ENCODE peak calls at places on chromosomes 2 and 18, in four cellular contexts. F is spleen, Z is Peyer's patch, Y is breast epithelium. N is an unnamed sample.

GRCh38 chr2:240366901-240367300 is 68.6 kb upstream of the GPC1 start:
- DNase-seq in Y (no peak), F (no peak), Z (no peak), N (no peak)

GRCh38 chr2:16168506-16169264 is 228.3 kb downstream of the MYCN start:
- DNase-seq in F (no peak), Y (no peak), Z (no peak), N (no peak)

GRCh38 chr2:242020196-242021004 is 150.9 kb downstream of the RTP5 start:
- DNase-seq in Z (no peak), F (peak), Y (no peak), N (peak)

GRCh38 chr2:135052997-135053474 is 944 bp downstream of the RAB3GAP1 start:
- DNase-seq in Y (no peak), Z (no peak), F (peak), N (peak)

GRCh38 chr18:20971886-20972267 is 139.7 kb downstream of the ROCK1 start:
- DNase-seq in Y (no peak), Z (no peak), F (no peak), N (no peak)

GRCh38 chr2:178756343-178756742 is 50.9 kb downstream of the TTN start:
- DNase-seq in Z (no peak), Y (no peak), F (no peak), N (no peak)

GRCh38 chr2:44706584-44707553 is 234.6 kb upstream of the SIX3 start:
- DNase-seq in Y (no peak), F (no peak), Z (no peak), N (no peak)

GRCh38 chr2:221176666-221177065 is 395.4 kb downstream of the EPHA4 start:
- DNase-seq in Z (no peak), F (no peak), Y (no peak), N (no peak)

GRCh38 chr2:74332550-74333174 is 10.6 kb downstream of the SLC4A5 start:
- DNase-seq in Z (no peak), Y (no peak), F (no peak), N (no peak)

GRCh38 chr2:127000194-127000593 is 101.5 kb downstream of the TEX51 start:
- DNase-seq in Y (no peak), Z (no peak), F (no peak), N (no peak)

GRCh38 chr2:199833525-199833924 is 17.5 kb downstream of the FTCDNL1 start:
- DNase-seq in Z (no peak), Y (no peak), F (no peak), N (no peak)

GRCh38 chr2:185658766-185659165 is 79.8 kb upstream of the FSIP2 start:
- DNase-seq in F (no peak), Y (no peak), Z (no peak), N (no peak)

GRCh38 chr2:43224571-43225092 is 1.8 kb downstream of the ZFP36L2 start:
- DNase-seq in Y (no peak), F (peak), Z (no peak), N (peak)

GRCh38 chr2:16039055-16039454 is 98.7 kb downstream of the MYCN start:
- DNase-seq in Y (no peak), Z (no peak), F (no peak), N (no peak)

GRCh38 chr18:55088000-55088401 is 128.7 kb upstream of the CCDC68 start:
- DNase-seq in Y (no peak), Z (no peak), F (no peak), N (no peak)

GRCh38 chr18:3269241-3269640 is 7.3 kb downstream of the MYL12B start:
- DNase-seq in Y (no peak), F (no peak), Z (no peak), N (no peak)

GRCh38 chr2:8505311-8505920 is 176.4 kb upstream of the ID2 start:
- DNase-seq in Z (no peak), F (peak), Y (no peak), N (no peak)

GRCh38 chr2:109058215-109058614 is 69.2 kb upstream of the EDAR start:
- DNase-seq in Z (no peak), Y (no peak), F (peak), N (no peak)

GRCh38 chr2:134405641-134406081 is 151.8 kb downstream of the MGAT5 start:
- DNase-seq in F (no peak), Y (no peak), Z (no peak), N (no peak)

GRCh38 chr2:227862227-227862740 is 9.1 kb upstream of the DAW1 start:
- DNase-seq in Y (no peak), Z (peak), F (no peak), N (peak)

GRCh38 chr18:10090668-10091067 is 176.9 kb downstream of the VAPA start:
- DNase-seq in Z (no peak), F (no peak), Y (no peak), N (no peak)

GRCh38 chr2:24832526-24832925 is 39.3 kb downstream of the CENPO start:
- DNase-seq in F (peak), Z (no peak), Y (no peak), N (no peak)

GRCh38 chr2:74514368-74515270 is at the start of gene TLX2:
- DNase-seq in Y (no peak), Z (no peak), F (peak), N (no peak)

GRCh38 chr2:20422679-20423271 is 24.1 kb upstream of the RHOB start:
- DNase-seq in Z (no peak), F (no peak), Y (no peak), N (peak)

GRCh38 chr2:232420463-232421188 is 14.0 kb downstream of the ALPG start:
- DNase-seq in Z (no peak), F (peak), Y (no peak), N (no peak)

GRCh38 chr2:70080597-70081200 is 6.6 kb upstream of the PCBP1 start:
- DNase-seq in Y (no peak), F (no peak), Z (no peak), N (no peak)

GRCh38 chr2:159091381-159091780 is 122.9 kb downstream of the TANC1 start:
- DNase-seq in F (no peak), Y (no peak), Z (no peak), N (no peak)

GRCh38 chr18:61643884-61644647 is 248.7 kb downstream of the RNF152 start:
- DNase-seq in Z (no peak), F (no peak), Y (no peak), N (no peak)

GRCh38 chr18:34993289-34993688 is 47.9 kb upstream of the MAPRE2 start:
- DNase-seq in F (no peak), Z (no peak), Y (no peak), N (no peak)

GRCh38 chr2:119366649-119367471 is at the start of the genes C2orf76 and DBI:
- DNase-seq in Y (peak), Z (peak), F (peak), N (peak)

GRCh38 chr2:150639917-150640538 is 152.6 kb upstream of the RND3 start:
- DNase-seq in Y (no peak), F (no peak), Z (no peak), N (no peak)
- TF ChIP-seq POLR2A in Y (no peak), F (no peak), Z (no peak), N (no peak)

GRCh38 chr2:201432038-201432437 is 19.2 kb downstream of the TRAK2 start:
- DNase-seq in F (no peak), Y (no peak), Z (no peak), N (no peak)

GRCh38 chr2:201436141-201436540 is 15.1 kb downstream of the TRAK2 start:
- DNase-seq in F (no peak), Z (no peak), Y (no peak), N (no peak)

GRCh38 chr2:201430839-201431238 is 20.4 kb downstream of the TRAK2 start:
- DNase-seq in F (no peak), Z (no peak), Y (no peak), N (no peak)

GRCh38 chr2:201432551-201433388 is 18.5 kb downstream of the TRAK2 start:
- DNase-seq in Y (no peak), F (no peak), Z (no peak), N (peak)

GRCh38 chr2:201433389-201433995 is 17.8 kb downstream of the TRAK2 start:
- DNase-seq in Y (no peak), Z (no peak), F (no peak), N (no peak)
- H3K4me3 ChIP-seq in Y (no peak), Z (no peak), F (no peak), N (no peak)

DNA sequence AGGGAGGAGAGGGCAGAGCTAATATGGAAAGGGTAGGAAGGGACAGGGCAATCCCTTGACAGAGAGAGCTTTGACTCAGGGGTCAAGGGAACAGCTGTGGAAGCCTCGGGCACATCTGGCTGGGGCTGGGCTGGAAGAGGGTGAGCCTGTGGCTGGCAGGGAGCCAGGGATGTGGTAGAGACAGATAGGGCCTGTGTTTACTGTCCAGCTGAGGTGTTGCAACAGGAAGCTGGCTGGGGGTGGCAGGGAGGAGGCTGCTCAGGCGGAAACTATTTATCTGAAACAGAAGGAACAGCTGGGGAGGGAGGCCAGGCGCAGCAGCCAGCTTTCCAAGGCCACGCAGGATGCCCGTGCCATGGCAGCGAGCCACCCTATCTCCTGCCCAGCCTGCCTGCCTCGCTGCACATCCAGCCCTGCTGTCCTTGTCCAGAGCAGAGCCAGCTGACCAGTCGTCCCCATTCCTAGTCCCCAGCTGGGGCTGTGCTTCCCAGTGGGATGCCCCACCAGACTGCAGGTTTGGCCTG is 264.7 kb downstream of the CYP26B1 start:
- DNase-seq in Y (peak), F (peak), Z (peak), N (peak)
- TF ChIP-seq POLR2A in Y (no peak), F (no peak), Z (no peak), N (no peak)

GRCh38 chr18:58297198-58297597 is 253.2 kb downstream of the NEDD4L start:
- DNase-seq in Z (no peak), Y (no peak), F (no peak), N (no peak)
- H3K4me3 ChIP-seq in Z (no peak), Y (no peak), F (no peak), N (no peak)

GRCh38 chr18:36485772-36486171 is 188.3 kb downstream of the FHOD3 start:
- DNase-seq in Y (no peak), F (no peak), Z (no peak), N (no peak)
- TF ChIP-seq POLR2A in Y (no peak), F (no peak), Z (no peak), N (no peak)

GRCh38 chr2:170878061-170878460 is 51.0 kb upstream of the GORASP2 start:
- DNase-seq in F (no peak), Z (no peak), Y (no peak), N (no peak)

GRCh38 chr2:170869036-170869435 is 52.3 kb downstream of the GAD1 start:
- DNase-seq in F (no peak), Z (no peak), Y (no peak), N (no peak)

GRCh38 chr2:170869461-170869860 is 52.8 kb downstream of the GAD1 start:
- DNase-seq in F (no peak), Y (no peak), Z (no peak), N (no peak)

GRCh38 chr2:170878505-170878904 is 50.5 kb upstream of the GORASP2 start:
- DNase-seq in Y (no peak), F (no peak), Z (no peak), N (peak)

GRCh38 chr2:170873035-170873692 is 55.9 kb upstream of the GORASP2 start:
- DNase-seq in F (peak), Y (peak), Z (peak), N (peak)
- H3K4me3 ChIP-seq in F (peak), Y (peak), Z (no peak), N (no peak)

DNA sequence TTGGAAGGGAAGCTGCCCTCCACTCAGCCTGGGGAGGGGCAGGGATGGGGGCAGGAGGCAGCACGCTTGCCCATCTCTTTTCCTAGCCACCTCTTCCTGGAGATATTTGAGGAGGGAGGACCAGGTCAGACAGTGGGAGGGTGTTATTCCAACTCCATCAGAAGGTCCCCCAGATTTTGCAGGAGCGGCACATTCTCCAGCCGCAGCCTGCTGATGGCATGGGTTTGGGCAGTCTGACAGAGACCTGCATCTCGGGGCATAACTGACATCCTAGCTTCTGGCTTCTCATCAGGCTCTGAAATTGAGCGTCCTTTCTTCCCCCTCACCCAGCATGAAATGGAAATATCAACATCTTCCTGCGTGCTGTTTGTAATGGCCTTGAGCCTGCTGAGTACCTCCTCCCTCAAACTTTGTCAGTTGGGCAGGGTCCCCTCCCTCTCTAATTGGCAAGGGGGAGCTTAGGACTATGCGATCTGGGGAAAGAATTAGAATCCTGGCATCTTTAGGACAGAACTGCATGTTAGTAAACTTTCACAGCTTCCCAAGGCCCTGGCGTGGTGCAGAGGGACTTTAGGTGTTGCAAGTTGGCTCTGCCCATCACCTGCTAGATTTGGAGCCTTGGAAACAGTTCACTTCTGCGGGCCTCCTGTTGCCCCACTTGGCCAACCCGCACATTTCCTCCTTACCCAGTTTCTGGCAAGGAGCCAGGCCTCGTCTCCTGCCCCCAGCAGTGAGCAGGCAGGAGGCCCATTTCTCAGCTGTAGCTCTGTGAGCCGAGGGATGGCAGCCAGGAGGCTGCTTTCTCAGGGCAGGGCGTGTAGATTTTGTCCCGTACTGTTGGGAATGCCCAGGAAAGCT is 2.2 kb downstream of the ITM2C start:
- DNase-seq in F (peak), Y (no peak), Z (peak), N (peak)
- TF ChIP-seq POLR2A in F (no peak), Y (no peak), Z (no peak), N (no peak)

DNA sequence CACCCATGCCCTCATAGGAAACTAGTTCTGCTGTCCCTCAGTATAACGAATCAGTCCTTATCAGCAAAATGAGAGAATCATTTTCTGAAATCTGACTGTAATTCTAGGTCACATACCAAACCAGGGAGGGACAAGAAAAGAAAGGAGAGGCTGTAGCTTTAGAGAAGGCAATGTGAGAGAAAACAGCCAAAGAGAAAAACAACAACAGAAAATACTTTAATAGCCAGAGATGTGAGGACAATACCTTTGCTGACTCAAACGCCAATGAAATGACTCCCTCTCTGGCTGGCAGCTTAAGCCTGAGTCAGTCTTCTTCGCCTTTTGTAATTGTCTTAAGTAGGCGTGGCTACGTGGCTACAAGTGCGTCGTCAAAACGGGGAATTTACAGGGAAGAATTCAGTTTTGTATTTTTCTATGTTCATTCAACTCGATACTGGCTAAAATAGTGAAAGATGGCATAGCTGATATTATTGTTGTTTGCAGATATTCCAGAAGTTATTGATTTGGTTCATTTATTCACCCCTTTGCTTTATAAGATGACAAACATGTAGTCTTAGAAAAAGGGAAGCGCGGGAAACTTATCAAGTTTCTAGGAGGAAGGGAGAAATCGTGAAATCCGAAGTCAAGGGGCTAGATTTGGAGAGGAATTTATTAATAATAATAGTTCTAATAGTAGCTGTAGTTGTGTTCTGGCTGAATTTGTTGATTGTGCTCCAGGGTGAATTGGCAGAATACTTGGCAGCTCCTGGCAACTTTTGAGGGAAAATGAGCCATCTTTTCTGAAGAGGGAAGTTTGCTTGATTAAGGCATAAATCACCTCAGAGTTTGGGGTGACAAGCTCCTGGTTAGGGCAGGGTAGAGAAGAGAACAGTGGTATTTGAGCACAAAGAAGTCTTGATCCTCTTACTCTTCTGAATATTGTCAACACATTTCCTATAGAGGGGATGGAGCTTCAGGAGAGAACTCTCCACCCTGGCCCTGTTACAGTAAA is at the start of gene IL1A:
- DNase-seq in Z (no peak), Y (no peak), F (no peak), N (peak)
- H3K4me3 ChIP-seq in Z (no peak), Y (no peak), F (no peak), N (peak)

GRCh38 chr2:64244049-64244446 is 99.8 kb upstream of the PELI1 start:
- DNase-seq in F (no peak), Y (no peak), Z (no peak), N (no peak)
- TF ChIP-seq POLR2A in F (no peak), Y (no peak), Z (no peak), N (no peak)

GRCh38 chr18:5173216-5173615 is 23.8 kb downstream of the AKAIN1 start:
- DNase-seq in F (no peak), Z (no peak), Y (no peak), N (no peak)

GRCh38 chr18:5180254-5180653 is 16.8 kb downstream of the AKAIN1 start:
- DNase-seq in Y (no peak), Z (no peak), F (no peak), N (no peak)

GRCh38 chr18:5173646-5174045 is 23.4 kb downstream of the AKAIN1 start:
- DNase-seq in Z (no peak), Y (no peak), F (no peak), N (no peak)

GRCh38 chr18:5178519-5178918 is 18.5 kb downstream of the AKAIN1 start:
- DNase-seq in F (no peak), Y (no peak), Z (no peak), N (no peak)

DNA sequence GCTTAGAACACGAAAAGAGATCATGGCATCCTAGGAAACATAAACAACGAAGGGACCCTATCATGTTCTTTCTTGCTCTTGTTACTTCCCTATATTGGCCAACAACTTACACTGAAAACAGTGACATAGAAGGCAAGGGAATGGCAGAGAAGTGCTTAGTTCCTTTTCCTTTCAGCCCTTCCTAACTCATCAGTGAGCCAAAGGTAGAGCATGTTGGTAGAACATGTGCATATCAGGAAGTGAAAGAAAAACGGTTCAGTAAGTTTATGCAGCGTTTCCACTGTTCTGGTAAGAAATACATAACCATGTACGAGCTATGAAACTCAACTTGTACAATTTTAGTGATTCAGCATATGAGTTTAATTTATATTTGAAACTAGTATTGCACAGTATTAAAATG is 21.7 kb downstream of the AKAIN1 start:
- DNase-seq in Z (no peak), F (no peak), Y (no peak), N (no peak)
- H3K4me3 ChIP-seq in Z (no peak), F (no peak), Y (no peak), N (no peak)

N was measured in testis.